ENCODE peak calls at places on chromosomes 1 and 21, in eight cellular contexts. U, E, Y, L, T, C, K and O are unnamed samples.

GRCh38 chr21:28138272-28138671 is 854.4 kb downstream of the LTN1 start:
- DNase-seq in U (no peak), E (peak; percentile 42), Y (no peak), L (no peak), T (no peak), C (no peak), K (no peak), O (no peak)

GRCh38 chr21:41564871-41565281 is 56.9 kb upstream of the TMPRSS2 start:
- DNase-seq in U (no peak), E (peak; percentile 47), Y (no peak), L (no peak), T (no peak), C (peak; percentile 62), K (no peak), O (no peak)

GRCh38 chr1:220734571-220735326 is 13.4 kb upstream of the MTARC2 start:
- DNase-seq in U (no peak), E (peak; percentile 85), Y (no peak), L (no peak), T (peak; percentile 64), C (peak; percentile 58), K (no peak), O (no peak)

GRCh38 chr21:32298148-32298559 is 501 bp upstream of the MRAP start:
- DNase-seq in U (no peak), E (peak; percentile 80), Y (no peak), L (no peak), T (no peak), C (no peak), K (no peak), O (no peak)

GRCh38 chr1:235018720-235019444 is 109.8 kb downstream of the TOMM20 start:
- DNase-seq in U (no peak), E (no peak), Y (no peak), L (peak; percentile 60), T (no peak), C (no peak), K (no peak), O (no peak)

GRCh38 chr1:112706505-112707216 is at the start of gene RHOC:
- DNase-seq in U (peak; percentile 49), E (peak; percentile 32), Y (peak; percentile 27), L (peak; percentile 82), T (peak; percentile 41), C (peak; percentile 90), K (no peak), O (peak; percentile 61)

GRCh38 chr1:92125204-92125603 is 45.1 kb downstream of the BTBD8 start:
- DNase-seq in U (no peak), E (no peak), Y (no peak), L (no peak), T (no peak), C (no peak), K (no peak), O (no peak)

GRCh38 chr21:46100020-46100419 is 2.1 kb downstream of the COL6A2 start:
- DNase-seq in U (no peak), E (no peak), Y (no peak), L (no peak), T (no peak), C (peak; percentile 20), K (no peak), O (no peak)

GRCh38 chr1:30508651-30509050 is 214.7 kb downstream of the MATN1 start:
- DNase-seq in U (no peak), E (no peak), Y (no peak), L (no peak), T (no peak), C (no peak), K (no peak), O (no peak)

GRCh38 chr1:17347769-17348592 is 24.0 kb upstream of the PADI6 start:
- DNase-seq in U (no peak), E (peak; percentile 46), Y (no peak), L (peak; percentile 26), T (peak; percentile 35), C (peak; percentile 74), K (no peak), O (no peak)

GRCh38 chr1:61295818-61296537 is 213.6 kb downstream of the NFIA start:
- DNase-seq in U (no peak), E (no peak), Y (no peak), L (no peak), T (no peak), C (no peak), K (no peak), O (no peak)

GRCh38 chr1:231663211-231663792 is 36.7 kb downstream of the DISC1 start:
- DNase-seq in U (no peak), E (peak; percentile 54), Y (no peak), L (no peak), T (no peak), C (no peak), K (no peak), O (no peak)

GRCh38 chr21:36075953-36076352 is 6.1 kb downstream of the CBR1 start:
- DNase-seq in U (no peak), E (no peak), Y (no peak), L (no peak), T (no peak), C (no peak), K (no peak), O (no peak)

GRCh38 chr1:173603056-173603591 is at the start of gene SLC9C2:
- DNase-seq in U (no peak), E (peak; percentile 90), Y (no peak), L (no peak), T (no peak), C (peak; percentile 30), K (no peak), O (no peak)

GRCh38 chr1:15956150-15956549 is 19.8 kb downstream of the ZBTB17 start:
- DNase-seq in U (no peak), E (peak; percentile 40), Y (no peak), L (no peak), T (no peak), C (no peak), K (no peak), O (no peak)

GRCh38 chr21:20004353-20004752 is 993.9 kb upstream of the NCAM2 start:
- DNase-seq in U (no peak), E (peak; percentile 17), Y (peak; percentile 24), L (no peak), T (no peak), C (peak; percentile 2), K (no peak), O (peak; percentile 8)

GRCh38 chr1:218347316-218347712 is 2.2 kb downstream of the TGFB2 start:
- DNase-seq in U (no peak), E (peak; percentile 40), Y (no peak), L (no peak), T (no peak), C (peak; percentile 55), K (no peak), O (no peak)

GRCh38 chr1:60367522-60367921 is 294.0 kb upstream of the C1orf87 start:
- DNase-seq in U (no peak), E (no peak), Y (no peak), L (no peak), T (no peak), C (no peak), K (no peak), O (no peak)

GRCh38 chr1:166136252-166136651 is 30.5 kb downstream of the FAM78B start:
- DNase-seq in U (no peak), E (no peak), Y (no peak), L (no peak), T (no peak), C (peak; percentile 20), K (no peak), O (no peak)

GRCh38 chr1:3543076-3544049 is 67.9 kb downstream of the MEGF6 start:
- DNase-seq in U (no peak), E (peak; percentile 7), Y (no peak), L (no peak), T (peak; percentile 91), C (peak; percentile 89), K (no peak), O (no peak)